ENCODE peak calls at places on chromosomes 3 and 15, in ten cellular contexts. T is HL-60, N is breast epithelium, H is stomach, O is GM23338, W is HCT116, R is SK-N-SH, F is endothelial cell of umbilical vein, U is transverse colon, Q is GM12892. G is an unnamed sample.

GRCh38 chr3:134627831-134628230 is 23.0 kb downstream of the KY start:
- DNase-seq in O (no peak), N (no peak), F (no peak), U (no peak), H (peak), W (no peak), R (no peak), Q (no peak), T (peak), G (peak)

GRCh38 chr15:78810377-78811123 is 714 bp downstream of the ADAMTS7 start:
- DNase-seq in N (no peak), T (no peak), H (peak), R (peak), U (peak), Q (peak), O (peak), F (peak), W (no peak), G (no peak)

GRCh38 chr3:73559730-73560129 is 65.0 kb downstream of the PDZRN3 start:
- DNase-seq in Q (no peak), T (no peak), F (no peak), O (no peak), U (no peak), W (no peak), N (no peak), R (no peak), H (no peak), G (no peak)

GRCh38 chr3:52615178-52615577 is 70.5 kb downstream of the PBRM1 start:
- DNase-seq in T (no peak), F (no peak), O (no peak), H (no peak), Q (no peak), W (no peak), N (no peak), U (no peak), R (no peak), G (no peak)

GRCh38 chr3:46080124-46080991 is 53.1 kb upstream of the XCR1 start:
- DNase-seq in U (no peak), N (no peak), W (no peak), F (no peak), H (no peak), T (no peak), O (no peak), R (no peak), Q (no peak), G (peak)

GRCh38 chr3:106920609-106921008 is 456.6 kb upstream of the CCDC54 start:
- DNase-seq in Q (no peak), W (no peak), F (no peak), H (no peak), O (no peak), T (no peak), U (no peak), N (no peak), R (no peak), G (no peak)

GRCh38 chr15:47184405-47185221 is 532.7 kb upstream of the SEMA6D start:
- DNase-seq in W (no peak), U (no peak), O (peak), N (no peak), T (no peak), H (no peak), Q (peak), F (peak), R (peak), G (no peak)

GRCh38 chr3:113628788-113629187 is 67.7 kb downstream of the USF3 start:
- DNase-seq in R (no peak), T (no peak), F (no peak), U (no peak), H (no peak), O (no peak), N (no peak), W (no peak), Q (no peak), G (no peak)

GRCh38 chr3:14861031-14861430 is 42.3 kb downstream of the FGD5 start:
- DNase-seq in F (peak), T (no peak), N (no peak), U (no peak), R (no peak), H (no peak), W (no peak), O (no peak), Q (no peak), G (no peak)

GRCh38 chr3:143128212-143128611 is 8.6 kb downstream of the CHST2 start:
- DNase-seq in O (no peak), H (no peak), W (no peak), T (no peak), N (no peak), F (no peak), R (no peak), U (no peak), Q (no peak), G (no peak)

GRCh38 chr3:177299250-177299649 is 102.0 kb upstream of the TBL1XR1 start:
- DNase-seq in T (no peak), U (no peak), R (no peak), F (no peak), N (no peak), H (no peak), W (no peak), Q (no peak), O (no peak), G (no peak)

GRCh38 chr15:57251308-57251707 is 125.0 kb upstream of the CGNL1 start:
- DNase-seq in N (no peak), H (no peak), F (no peak), T (no peak), U (no peak), Q (no peak), W (no peak), R (no peak), O (peak), G (no peak)

GRCh38 chr3:170909129-170909903 is 879 bp upstream of the EIF5A2 start:
- DNase-seq in N (no peak), O (no peak), W (no peak), H (no peak), F (peak), T (no peak), Q (no peak), R (no peak), U (no peak), G (no peak)

GRCh38 chr3:167861649-167862048 is 126.1 kb downstream of the SERPINI1 start:
- DNase-seq in U (no peak), F (no peak), H (no peak), T (peak), W (no peak), R (no peak), N (no peak), O (no peak), Q (no peak), G (no peak)

GRCh38 chr3:48856469-48856868 is 8.8 kb upstream of the PRKAR2A start:
- DNase-seq in F (no peak), Q (no peak), T (no peak), W (no peak), N (no peak), R (no peak), U (peak), O (no peak), H (no peak), G (no peak)

GRCh38 chr3:195847061-195847950 is 35.6 kb upstream of the MUC4 start:
- DNase-seq in O (no peak), U (peak), H (peak), W (peak), T (no peak), N (no peak), Q (no peak), R (no peak), F (no peak), G (no peak)

GRCh38 chr15:92011611-92012367 is 158.3 kb downstream of the SLCO3A1 start:
- DNase-seq in N (no peak), Q (no peak), U (no peak), H (no peak), W (no peak), O (peak), T (no peak), R (no peak), F (no peak), G (no peak)

GRCh38 chr3:134425943-134426342 is 51.7 kb upstream of the AMOTL2 start:
- DNase-seq in T (no peak), U (no peak), W (no peak), R (no peak), H (no peak), F (no peak), Q (no peak), N (no peak), O (no peak), G (no peak)

GRCh38 chr3:45035441-45036301 is 9.6 kb downstream of the CLEC3B start:
- DNase-seq in T (no peak), N (no peak), F (no peak), W (no peak), U (no peak), R (peak), Q (no peak), H (no peak), O (peak), G (no peak)

GRCh38 chr3:46700772-46701171 is 420 bp upstream of the TMIE start:
- DNase-seq in T (no peak), U (no peak), N (no peak), O (no peak), W (no peak), Q (no peak), H (no peak), F (no peak), R (peak), G (no peak)

GRCh38 chr3:197345381-197345780 is 47.0 kb upstream of the DLG1 start:
- DNase-seq in N (no peak), W (no peak), Q (no peak), H (no peak), U (no peak), F (no peak), T (no peak), R (peak), O (no peak), G (no peak)

GRCh38 chr15:37014137-37014536 is 86.2 kb downstream of the MEIS2 start:
- DNase-seq in O (no peak), H (no peak), W (no peak), Q (no peak), U (no peak), N (no peak), T (no peak), R (no peak), F (no peak), G (no peak)

GRCh38 chr3:65665922-65666321 is 372.8 kb downstream of the MAGI1 start:
- DNase-seq in N (no peak), H (no peak), R (no peak), T (no peak), O (no peak), Q (no peak), U (no peak), W (no peak), F (no peak), G (no peak)

GRCh38 chr3:125622381-125622788 is 27.1 kb upstream of the OSBPL11 start:
- DNase-seq in R (no peak), O (no peak), Q (no peak), F (no peak), N (no peak), U (no peak), T (no peak), W (no peak), H (no peak), G (no peak)

GRCh38 chr3:160140756-160141155 is 84.5 kb upstream of the C3orf80 start:
- DNase-seq in Q (no peak), O (no peak), R (no peak), F (no peak), H (no peak), T (no peak), N (no peak), U (no peak), W (no peak), G (no peak)

GRCh38 chr15:77506311-77507150 is 85.8 kb downstream of the HMG20A start:
- DNase-seq in Q (no peak), F (peak), R (no peak), O (peak), N (peak), H (peak), T (no peak), W (no peak), U (peak), G (peak)

GRCh38 chr3:87498358-87499080 is 222.1 kb upstream of the POU1F1 start:
- DNase-seq in H (no peak), U (no peak), Q (no peak), W (no peak), N (no peak), F (no peak), O (no peak), R (no peak), T (no peak), G (no peak)

GRCh38 chr15:56919708-56920637 is 1.5 kb downstream of the TCF12 start:
- DNase-seq in N (no peak), T (peak), Q (peak), R (no peak), U (peak), F (peak), W (no peak), H (no peak), O (peak), G (no peak)

GRCh38 chr3:58585994-58586393 is 8.8 kb upstream of the FAM107A start:
- DNase-seq in Q (no peak), W (no peak), H (no peak), T (no peak), R (no peak), U (no peak), O (no peak), F (no peak), N (no peak), G (no peak)

DNA sequence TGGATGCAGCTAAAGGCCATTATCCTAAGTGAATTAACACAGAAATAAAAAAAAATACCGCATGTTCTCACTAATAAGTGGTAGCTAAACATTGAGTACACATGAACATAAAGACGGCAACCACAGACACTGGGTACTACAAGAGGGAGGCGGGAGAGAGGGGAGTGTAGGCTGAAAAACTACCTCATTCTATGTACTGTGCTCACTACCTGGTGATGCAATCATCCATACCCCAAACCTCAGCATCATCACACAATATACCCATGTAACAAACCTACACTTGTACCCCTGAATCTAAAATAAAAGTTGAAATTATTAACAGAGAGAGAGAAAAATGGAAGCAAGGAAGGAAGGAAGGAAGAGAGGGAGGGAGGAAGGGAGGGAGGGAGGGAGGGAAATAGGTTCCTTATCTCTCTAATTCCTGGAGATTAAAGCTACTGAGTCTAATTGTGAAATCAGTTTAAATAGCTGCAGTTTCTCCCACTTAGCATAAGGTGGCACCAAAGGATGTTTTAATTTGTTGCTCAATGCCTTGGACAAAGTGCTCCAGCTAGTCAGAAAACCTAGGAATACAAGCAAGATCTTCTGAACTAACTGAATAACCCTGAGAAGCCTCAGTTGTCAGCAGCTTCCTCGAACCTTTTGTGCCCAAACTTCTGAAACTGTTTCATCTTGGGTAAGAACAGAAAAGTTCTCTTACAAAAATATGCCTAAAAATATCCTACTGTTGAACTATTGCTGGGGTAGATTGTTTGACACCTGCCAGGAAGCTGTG is 79.4 kb upstream of the ATP11B start:
- DNase-seq in Q (no peak), R (peak), T (peak), H (no peak), F (peak), N (no peak), O (peak), U (no peak), W (peak), G (no peak)
- TF ChIP-seq POLR2AphosphoS5 in Q (no peak), R (no peak), T (no peak), H (no peak), F (no peak), N (no peak), O (no peak), U (no peak), W (no peak), G (no peak)

DNA sequence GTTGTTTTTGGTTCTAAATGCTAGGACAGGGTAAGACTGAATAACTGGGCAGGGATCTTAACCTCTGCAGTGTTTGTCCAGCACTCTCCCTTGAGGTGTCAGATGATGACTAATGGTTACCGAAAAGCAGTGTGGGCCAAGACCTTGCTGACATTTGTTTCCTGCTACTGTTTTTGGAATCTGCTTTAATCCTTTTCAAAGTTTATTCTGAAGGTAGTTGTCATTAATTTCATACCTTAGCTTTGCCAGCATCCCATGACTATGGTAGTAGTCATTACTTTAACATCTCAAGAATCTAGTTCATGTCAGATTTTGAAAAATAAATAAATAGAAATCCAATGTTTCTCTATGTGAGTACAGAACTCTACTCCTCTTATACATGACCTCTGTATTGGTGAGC is 117.0 kb downstream of the P3H2 start:
- DNase-seq in F (peak), Q (no peak), O (no peak), T (no peak), N (no peak), R (no peak), U (no peak), H (no peak), W (peak), G (no peak)
- TF ChIP-seq POLR2AphosphoS5 in F (peak), Q (no peak), O (no peak), T (no peak), N (no peak), R (no peak), U (no peak), H (no peak), W (no peak), G (no peak)

GRCh38 chr3:127459891-127460290 is 130.6 kb downstream of the TPRA1 start:
- DNase-seq in N (no peak), H (no peak), Q (no peak), F (no peak), W (no peak), R (no peak), U (no peak), O (no peak), T (no peak), G (no peak)

GRCh38 chr3:127461286-127461685 is 129.2 kb downstream of the TPRA1 start:
- DNase-seq in R (no peak), H (no peak), T (no peak), N (no peak), O (no peak), F (no peak), U (no peak), W (no peak), Q (no peak), G (no peak)

GRCh38 chr3:127458698-127459097 is 131.8 kb downstream of the TPRA1 start:
- DNase-seq in O (peak), R (no peak), W (no peak), F (peak), H (no peak), Q (no peak), N (no peak), T (no peak), U (no peak), G (no peak)

GRCh38 chr3:127457746-127458145 is 132.8 kb downstream of the TPRA1 start:
- DNase-seq in H (no peak), Q (no peak), R (no peak), N (no peak), T (no peak), F (no peak), U (no peak), W (no peak), O (no peak), G (no peak)

GRCh38 chr3:127459205-127459604 is 131.3 kb downstream of the TPRA1 start:
- DNase-seq in T (no peak), Q (no peak), F (no peak), W (no peak), U (no peak), O (no peak), R (no peak), H (no peak), N (no peak), G (no peak)
- TF ChIP-seq POLR2AphosphoS5 in T (no peak), Q (no peak), F (no peak), W (no peak), U (no peak), O (no peak), R (no peak), H (no peak), N (no peak), G (no peak)

GRCh38 chr3:19264424-19264823 is 116.1 kb downstream of the KCNH8 start:
- DNase-seq in N (no peak), H (no peak), R (no peak), O (no peak), F (no peak), Q (no peak), W (no peak), U (no peak), T (no peak), G (no peak)

GRCh38 chr3:19270471-19270870 is 122.2 kb downstream of the KCNH8 start:
- DNase-seq in F (no peak), U (no peak), H (no peak), W (no peak), R (no peak), O (no peak), N (no peak), T (no peak), Q (no peak), G (no peak)

GRCh38 chr3:19272296-19272695 is 124.0 kb downstream of the KCNH8 start:
- DNase-seq in F (no peak), H (no peak), T (peak), Q (no peak), R (no peak), U (no peak), W (no peak), O (no peak), N (no peak), G (no peak)

GRCh38 chr3:19267040-19267439 is 118.7 kb downstream of the KCNH8 start:
- DNase-seq in T (no peak), H (no peak), O (peak), N (no peak), W (no peak), R (no peak), Q (no peak), U (no peak), F (no peak), G (no peak)
- TF ChIP-seq POLR2AphosphoS5 in T (no peak), H (no peak), O (no peak), N (no peak), W (no peak), R (no peak), Q (no peak), U (no peak), F (no peak), G (no peak)